ENCODE peak calls at places on chromosomes 11 and 22, in eight cellular contexts. T is IMR-90, V is esophagus muscularis mucosa, I is lower lobe of right lung, M is K562, D is fibroblast of the aortic adventitia, C is endothelial cell, H is tibial artery. B is an unnamed sample.

GRCh38 chr11:105911454-105911853 is 110.6 kb downstream of the MSANTD4 start:
- DNase-seq in T (peak), V (no peak), I (no peak), M (no peak), D (no peak), C (no peak), H (no peak), B (no peak)

GRCh38 chr11:16356751-16357365 is 512 bp upstream of the SOX6 start:
- DNase-seq in T (peak), V (no peak), I (no peak), M (no peak), D (peak), C (no peak), H (peak), B (no peak)

GRCh38 chr11:73414977-73415492 is 38.8 kb downstream of the RELT start:
- DNase-seq in T (peak), V (no peak), I (no peak), M (no peak), D (peak), C (no peak), H (no peak), B (no peak)

GRCh38 chr11:60939301-60939700 is 12.7 kb downstream of the SLC15A3 start:
- DNase-seq in T (no peak), V (no peak), I (no peak), M (no peak), D (no peak), C (no peak), H (no peak), B (no peak)

GRCh38 chr11:9158898-9159391 is 67.5 kb upstream of the SCUBE2 start:
- DNase-seq in T (peak), V (no peak), I (no peak), M (no peak), D (peak), C (no peak), H (no peak), B (no peak)

GRCh38 chr11:67613960-67614715 is 7.4 kb downstream of the NDUFV1 start:
- DNase-seq in T (peak), V (no peak), I (peak), M (peak), D (peak), C (peak), H (no peak), B (peak)

GRCh38 chr11:123033895-123034294 is 28.0 kb downstream of the HSPA8 start:
- DNase-seq in T (no peak), V (no peak), I (no peak), M (no peak), D (no peak), C (no peak), H (no peak), B (no peak)

GRCh38 chr22:37425800-37426531 is 1.3 kb downstream of the ELFN2 start:
- DNase-seq in T (peak), V (no peak), I (no peak), M (no peak), D (peak), C (no peak), H (no peak), B (no peak)

GRCh38 chr11:115500547-115501503 is 3.4 kb downstream of the CADM1 start:
- DNase-seq in T (no peak), V (no peak), I (no peak), M (no peak), D (no peak), C (peak), H (no peak), B (no peak)

GRCh38 chr11:105632316-105632715 is 22.4 kb downstream of the GRIA4 start:
- DNase-seq in T (no peak), V (no peak), I (no peak), M (no peak), D (no peak), C (no peak), H (no peak), B (no peak)

GRCh38 chr11:26324270-26324669 is 7.7 kb upstream of the ANO3 start:
- DNase-seq in T (no peak), V (no peak), I (no peak), M (no peak), D (no peak), C (no peak), H (no peak), B (no peak)

GRCh38 chr11:66052664-66052982 is 459 bp downstream of the SF3B2 start:
- DNase-seq in T (no peak), V (no peak), I (no peak), M (no peak), D (no peak), C (no peak), H (no peak), B (no peak)

GRCh38 chr11:103988595-103988969 is 47.9 kb upstream of the DDI1 start:
- DNase-seq in T (peak), V (no peak), I (no peak), M (no peak), D (peak), C (no peak), H (no peak), B (no peak)

GRCh38 chr11:84722583-84723108 is 904.5 kb downstream of the DLG2 start:
- DNase-seq in T (no peak), V (no peak), I (no peak), M (no peak), D (no peak), C (no peak), H (no peak), B (no peak)
- TF ChIP-seq CTCF in T (no peak), V (no peak), I (no peak), M (no peak), D (no peak), C (no peak), H (no peak), B (no peak)

GRCh38 chr22:32958021-32958420 is 100.2 kb downstream of the SYN3 start:
- DNase-seq in T (no peak), V (no peak), I (no peak), M (no peak), D (no peak), C (no peak), H (no peak), B (no peak)
- TF ChIP-seq CTCF in T (no peak), V (no peak), I (peak), M (no peak), D (no peak), C (no peak), H (no peak), B (no peak)

GRCh38 chr11:48051217-48051848 is 71.0 kb downstream of the PTPRJ start:
- DNase-seq in T (peak), V (no peak), I (no peak), M (no peak), D (no peak), C (no peak), H (no peak), B (no peak)

GRCh38 chr11:48050304-48050703 is 69.9 kb downstream of the PTPRJ start:
- DNase-seq in T (no peak), V (no peak), I (no peak), M (no peak), D (no peak), C (no peak), H (no peak), B (no peak)

GRCh38 chr11:48054994-48055291 is 74.6 kb downstream of the PTPRJ start:
- DNase-seq in T (no peak), V (no peak), I (no peak), M (no peak), D (no peak), C (no peak), H (no peak), B (no peak)

GRCh38 chr11:48055292-48056132 is 75.2 kb downstream of the PTPRJ start:
- DNase-seq in T (peak), V (no peak), I (no peak), M (no peak), D (peak), C (no peak), H (no peak), B (peak)

GRCh38 chr11:48052183-48053040 is 72.1 kb downstream of the PTPRJ start:
- DNase-seq in T (peak), V (no peak), I (peak), M (no peak), D (peak), C (no peak), H (no peak), B (peak)
- TF ChIP-seq CTCF in T (no peak), V (no peak), I (no peak), M (no peak), D (no peak), C (no peak), H (no peak), B (no peak)

DNA sequence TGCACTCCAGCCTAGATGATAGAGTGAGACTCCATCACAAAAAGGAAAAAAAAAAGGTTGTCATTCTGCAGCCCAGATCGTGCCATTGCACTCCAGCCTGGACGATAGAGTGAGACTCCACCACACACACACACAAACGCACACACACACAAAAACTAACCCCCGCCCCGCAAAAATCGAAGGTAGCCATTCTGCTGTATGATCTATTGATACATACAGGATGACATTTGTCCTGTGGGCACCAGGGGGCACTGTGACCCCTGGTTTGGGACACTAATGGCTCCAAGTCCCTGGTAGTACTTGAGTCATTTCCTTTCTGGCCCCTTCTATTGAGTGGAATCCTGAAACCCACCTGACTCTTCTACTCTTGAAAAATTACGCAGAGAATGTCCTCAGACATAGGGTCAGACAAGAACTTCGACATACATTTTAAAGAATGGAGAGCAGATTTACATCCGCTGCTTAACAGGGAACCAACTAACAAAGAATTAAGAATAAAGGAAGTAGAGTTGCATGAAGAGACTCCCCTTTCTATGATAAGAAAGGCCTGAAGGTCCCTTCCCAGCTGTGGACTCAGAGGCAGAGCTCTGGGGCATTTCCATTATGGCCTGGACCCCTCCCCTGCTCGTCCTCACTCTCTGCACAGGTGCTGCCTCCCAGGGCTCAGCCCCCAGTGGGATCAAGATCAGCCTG is 35.0 kb upstream of the PRAME start:
- DNase-seq in T (peak), V (no peak), I (peak), M (peak), D (peak), C (peak), H (no peak), B (peak)
- TF ChIP-seq CTCF in T (peak), V (peak), I (peak), M (no peak), D (peak), C (peak), H (peak), B (peak)

DNA sequence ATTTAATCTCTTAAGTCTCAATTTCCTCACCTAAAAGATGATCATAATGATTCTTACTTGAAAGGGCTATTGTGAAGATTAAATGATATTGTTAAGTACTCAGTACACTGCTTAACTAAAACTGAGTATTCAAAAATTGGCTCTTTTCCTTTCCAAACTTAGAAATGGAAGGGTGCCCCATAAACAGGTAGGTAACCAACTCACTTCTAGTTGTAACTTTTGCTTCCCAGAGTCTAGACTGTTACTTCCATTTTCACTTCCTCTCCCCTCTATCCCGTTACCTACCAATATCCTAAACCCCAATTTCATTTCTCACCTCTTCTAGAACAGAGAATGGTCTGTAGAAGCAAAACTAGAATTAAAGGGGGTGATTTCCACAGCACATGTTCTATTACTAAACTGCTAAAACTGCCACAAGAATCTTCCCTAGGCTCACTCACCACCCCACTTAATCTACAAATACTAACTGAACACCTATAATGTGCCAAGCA is 50.0 kb downstream of the RRAS2 start:
- DNase-seq in T (no peak), V (no peak), I (no peak), M (no peak), D (no peak), C (no peak), H (no peak), B (no peak)
- TF ChIP-seq CTCF in T (no peak), V (no peak), I (no peak), M (no peak), D (no peak), C (no peak), H (no peak), B (no peak)

GRCh38 chr11:21142007-21142406 is 472.6 kb downstream of the NELL1 start:
- DNase-seq in T (no peak), V (no peak), I (no peak), M (no peak), D (no peak), C (peak), H (no peak), B (no peak)
- TF ChIP-seq CTCF in T (no peak), V (no peak), I (no peak), M (no peak), D (no peak), C (peak), H (no peak), B (no peak)